ENCODE peak calls at places on chromosomes 1 and 21, in six cellular contexts. U is SJSA1; D is HCT116; M is ovary; L is CD8-positive, alpha-beta T cell; F is Panc1. G is an unnamed sample.

GRCh38 chr1:27763358-27763757 is 9.7 kb upstream of the STX12 start:
- DNase-seq in U (no peak), D (no peak), M (no peak), L (no peak), F (no peak), G (no peak)

GRCh38 chr21:42892582-42892930 is 553 bp upstream of the NDUFV3 start:
- DNase-seq in U (no peak), D (no peak), M (no peak), L (no peak), F (no peak), G (no peak)

GRCh38 chr1:98749152-98749756 is 87.7 kb downstream of the SNX7 start:
- DNase-seq in U (no peak), D (no peak), M (no peak), L (no peak), F (no peak), G (no peak)

GRCh38 chr1:205977348-205978014 is 25.7 kb downstream of the RAB7B start:
- DNase-seq in U (peak; percentile 78), D (peak; percentile 68), M (peak; percentile 80), L (peak; percentile 73), F (peak; percentile 71), G (no peak)

GRCh38 chr1:47689894-47690293 is 252.1 kb downstream of the FOXD2 start:
- DNase-seq in U (peak; percentile 37), D (no peak), M (no peak), L (no peak), F (no peak), G (no peak)

GRCh38 chr1:19203440-19203839 is 6.6 kb downstream of the UBR4 start:
- DNase-seq in U (no peak), D (no peak), M (no peak), L (no peak), F (peak; percentile 56), G (peak; percentile 70)

GRCh38 chr1:119713039-119713537 is 1.4 kb downstream of the PHGDH start:
- DNase-seq in U (no peak), D (no peak), M (peak; percentile 51), L (no peak), F (no peak), G (no peak)

GRCh38 chr1:155305881-155306391 is 2.7 kb upstream of the FDPS start:
- DNase-seq in U (no peak), D (no peak), M (no peak), L (no peak), F (no peak), G (no peak)

GRCh38 chr1:2447274-2448097 is 28.6 kb upstream of the PLCH2 start:
- DNase-seq in U (no peak), D (no peak), M (no peak), L (no peak), F (no peak), G (no peak)

GRCh38 chr1:43634729-43635128 is 15.2 kb upstream of the KDM4A start:
- DNase-seq in U (no peak), D (no peak), M (no peak), L (no peak), F (no peak), G (no peak)

GRCh38 chr1:117967472-117967871 is 37.9 kb downstream of the WDR3 start:
- DNase-seq in U (no peak), D (no peak), M (no peak), L (no peak), F (no peak), G (no peak)

GRCh38 chr1:70978623-70979022 is 69.0 kb downstream of the PTGER3 start:
- DNase-seq in U (no peak), D (no peak), M (no peak), L (no peak), F (no peak), G (no peak)

GRCh38 chr1:10122926-10123325 is 87.4 kb upstream of the KIF1B start:
- DNase-seq in U (peak; percentile 82), D (no peak), M (no peak), L (no peak), F (no peak), G (no peak)

GRCh38 chr1:166974647-166975345 is 544 bp downstream of the ILDR2 start:
- DNase-seq in U (no peak), D (no peak), M (no peak), L (no peak), F (no peak), G (no peak)

GRCh38 chr1:187046293-187046692 is 217.5 kb downstream of the PLA2G4A start:
- DNase-seq in U (no peak), D (no peak), M (no peak), L (no peak), F (no peak), G (no peak)

GRCh38 chr1:52673513-52673912 is 24.6 kb downstream of the COA7 start:
- DNase-seq in U (no peak), D (no peak), M (no peak), L (no peak), F (no peak), G (no peak)

GRCh38 chr1:29258189-29258973 is 22.1 kb downstream of the PTPRU start:
- DNase-seq in U (no peak), D (no peak), M (peak; percentile 57), L (no peak), F (no peak), G (no peak)

GRCh38 chr1:102434421-102434820 is 437.7 kb upstream of the OLFM3 start:
- DNase-seq in U (no peak), D (peak; percentile 10), M (no peak), L (no peak), F (peak; percentile 2), G (no peak)

GRCh38 chr1:47332779-47333577 is 612 bp upstream of the CMPK1 start:
- DNase-seq in U (no peak), D (no peak), M (no peak), L (no peak), F (no peak), G (no peak)

GRCh38 chr1:54708385-54708784 is 7.3 kb upstream of the TTC4 start:
- DNase-seq in U (no peak), D (no peak), M (no peak), L (no peak), F (no peak), G (no peak)

GRCh38 chr1:32215629-32216505 is 6.3 kb downstream of the TMEM234 start:
- DNase-seq in U (peak; percentile 76), D (peak; percentile 32), M (peak; percentile 75), L (peak; percentile 45), F (no peak), G (peak; percentile 29)

GRCh38 chr1:85146972-85147359 is 53.9 kb downstream of the SYDE2 start:
- DNase-seq in U (no peak), D (no peak), M (no peak), L (no peak), F (no peak), G (no peak)

GRCh38 chr1:67888707-67889106 is 55.4 kb upstream of the GNG12 start:
- DNase-seq in U (peak; percentile 88), D (no peak), M (no peak), L (no peak), F (no peak), G (no peak)

GRCh38 chr1:94926915-94927404 is at the start of gene CNN3:
- DNase-seq in U (peak; percentile 97), D (peak; percentile 62), M (peak; percentile 97), L (peak; percentile 49), F (no peak), G (peak; percentile 40)

GRCh38 chr1:26477446-26478152 is 5.4 kb downstream of the HMGN2 start:
- DNase-seq in U (no peak), D (no peak), M (no peak), L (no peak), F (no peak), G (no peak)

GRCh38 chr1:193104496-193104905 is 713 bp downstream of the GLRX2 start:
- DNase-seq in U (no peak), D (peak; percentile 28), M (peak; percentile 51), L (peak; percentile 3), F (no peak), G (no peak)

DNA sequence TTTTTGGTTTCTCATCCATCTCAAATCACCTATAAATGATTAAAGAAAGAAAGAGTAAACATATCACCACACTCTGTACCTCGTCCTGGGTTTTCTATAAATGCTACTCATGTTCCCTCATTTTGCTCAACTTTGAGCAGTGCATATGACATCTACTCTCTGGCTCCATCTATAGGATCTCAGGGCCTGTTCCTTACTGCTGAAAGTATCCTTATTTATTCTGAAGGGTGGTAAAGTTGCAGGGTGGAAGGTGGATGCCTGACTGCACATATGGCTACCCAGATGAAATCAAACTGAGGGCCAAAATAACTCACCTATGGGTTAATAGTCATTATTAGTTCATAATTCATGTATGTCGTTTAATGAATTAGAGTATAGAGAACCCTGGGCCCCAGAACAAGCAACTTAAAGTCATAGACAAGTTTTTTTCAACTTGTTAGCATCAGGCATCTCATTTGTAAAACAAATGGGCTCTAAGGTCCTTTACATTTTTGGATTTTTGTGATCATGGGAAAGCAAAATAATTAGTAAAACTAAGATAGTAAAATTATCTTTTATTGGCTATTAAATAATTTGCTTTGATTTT is 46.5 kb downstream of the NCF2 start:
- DNase-seq in U (no peak), D (peak; percentile 23), M (no peak), L (no peak), F (peak; percentile 22), G (no peak)
- H3K27ac ChIP-seq in U (no peak overlapping the region), D (no peak overlapping the region), M (no peak overlapping the region), L (no peak overlapping the region), F (no peak overlapping the region), G (no peak overlapping the region)

GRCh38 chr1:109080441-109081082 is 4.8 kb upstream of the TAF13 start:
- DNase-seq in U (no peak), D (no peak), M (no peak), L (no peak), F (no peak), G (no peak)
- H3K27ac ChIP-seq in U (no peak overlapping the region), D (peak overlapping the region; percentile 70), M (no peak overlapping the region), L (no peak overlapping the region), F (no peak overlapping the region), G (no peak overlapping the region)

DNA sequence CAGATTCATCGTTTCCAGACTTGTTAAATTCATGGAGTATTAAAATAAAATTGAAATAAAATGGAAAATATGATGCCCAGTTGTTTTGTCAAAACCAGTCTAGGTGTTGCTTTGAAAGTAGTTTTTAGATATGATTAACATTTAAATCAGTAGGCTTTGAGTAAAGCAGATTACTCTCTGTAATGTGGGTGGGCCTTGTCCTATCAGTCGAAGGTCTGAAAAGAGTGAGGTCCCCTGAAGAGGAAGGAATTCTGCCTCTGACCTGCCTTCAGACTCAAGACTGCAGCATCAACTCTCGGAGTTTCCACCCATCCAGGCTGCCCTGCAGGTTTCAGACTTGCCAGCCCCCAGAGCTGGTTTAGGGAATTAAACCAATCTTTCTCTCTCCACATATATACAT is 36.2 kb downstream of the C21orf91 start:
- DNase-seq in U (no peak), D (no peak), M (no peak), L (no peak), F (no peak), G (no peak)
- H3K27ac ChIP-seq in U (no peak overlapping the region), D (no peak overlapping the region), M (no peak overlapping the region), L (no peak overlapping the region), F (no peak overlapping the region), G (no peak overlapping the region)

GRCh38 chr1:235077163-235077540 is 51.5 kb downstream of the TOMM20 start:
- DNase-seq in U (no peak), D (no peak), M (no peak), L (no peak), F (no peak), G (no peak)

GRCh38 chr1:235077571-235078479 is 50.8 kb downstream of the TOMM20 start:
- DNase-seq in U (no peak), D (no peak), M (no peak), L (no peak), F (no peak), G (no peak)

GRCh38 chr1:235078927-235079381 is 49.7 kb downstream of the TOMM20 start:
- DNase-seq in U (no peak), D (peak; percentile 33), M (no peak), L (no peak), F (no peak), G (no peak)

GRCh38 chr1:235078480-235078803 is 50.2 kb downstream of the TOMM20 start:
- DNase-seq in U (no peak), D (no peak), M (no peak), L (no peak), F (no peak), G (no peak)

GRCh38 chr1:235079443-235079967 is 49.1 kb downstream of the TOMM20 start:
- DNase-seq in U (no peak), D (peak; percentile 92), M (peak; percentile 59), L (no peak), F (no peak), G (peak; percentile 99)
- H3K27ac ChIP-seq in U (no peak overlapping the region), D (peak overlapping the region; percentile 7), M (no peak overlapping the region), L (no peak overlapping the region), F (peak overlapping the region; percentile 100), G (peak overlapping the region; percentile 87)

G was measured in epithelial cell of prostate.